ENCODE peak calls at places on chromosomes 1 and 21, in nine cellular contexts. One of them, this sample, is unnamed.

GRCh38 chr1:154171222-154171583 is 16.3 kb upstream of the NUP210L start:
- DNase-seq in IMR-90: no peak
- DNase-seq in mammary epithelial cell: no peak
- DNase-seq in fibroblast of lung: no peak
- DNase-seq in astrocyte: no peak
- DNase-seq in NT2/D1: no peak
- DNase-seq in neural progenitor cell: no peak
- DNase-seq in GM23248: no peak
- DNase-seq in PC-3: no peak
- DNase-seq in this sample: no peak

GRCh38 chr1:62720946-62721554 is 32.9 kb upstream of the DOCK7 start:
- DNase-seq in IMR-90: peak
- DNase-seq in mammary epithelial cell: no peak
- DNase-seq in fibroblast of lung: peak
- DNase-seq in astrocyte: peak
- DNase-seq in NT2/D1: no peak
- DNase-seq in neural progenitor cell: no peak
- DNase-seq in GM23248: no peak
- DNase-seq in PC-3: no peak
- DNase-seq in this sample: peak

GRCh38 chr1:164740021-164740526 is 181.1 kb downstream of the PBX1 start:
- DNase-seq in IMR-90: no peak
- DNase-seq in mammary epithelial cell: no peak
- DNase-seq in fibroblast of lung: no peak
- DNase-seq in astrocyte: no peak
- DNase-seq in NT2/D1: no peak
- DNase-seq in neural progenitor cell: no peak
- DNase-seq in GM23248: no peak
- DNase-seq in PC-3: no peak
- DNase-seq in this sample: no peak

GRCh38 chr21:39153373-39153772 is 29.9 kb downstream of the PSMG1 start:
- DNase-seq in IMR-90: no peak
- DNase-seq in mammary epithelial cell: no peak
- DNase-seq in fibroblast of lung: no peak
- DNase-seq in astrocyte: no peak
- DNase-seq in NT2/D1: no peak
- DNase-seq in neural progenitor cell: peak
- DNase-seq in GM23248: peak
- DNase-seq in PC-3: peak
- DNase-seq in this sample: peak

GRCh38 chr21:45530423-45531113 is 11.7 kb downstream of the SLC19A1 start:
- DNase-seq in IMR-90: no peak
- DNase-seq in mammary epithelial cell: no peak
- DNase-seq in fibroblast of lung: no peak
- DNase-seq in astrocyte: no peak
- DNase-seq in NT2/D1: no peak
- DNase-seq in neural progenitor cell: no peak
- DNase-seq in GM23248: no peak
- DNase-seq in PC-3: no peak
- DNase-seq in this sample: no peak

GRCh38 chr1:164155337-164155850 is 403.6 kb upstream of the PBX1 start:
- DNase-seq in IMR-90: no peak
- DNase-seq in mammary epithelial cell: no peak
- DNase-seq in fibroblast of lung: no peak
- DNase-seq in astrocyte: no peak
- DNase-seq in NT2/D1: no peak
- DNase-seq in neural progenitor cell: peak
- DNase-seq in GM23248: no peak
- DNase-seq in PC-3: no peak
- DNase-seq in this sample: peak

GRCh38 chr1:170296642-170297041 is 150.9 kb downstream of the NTMT2 start:
- DNase-seq in IMR-90: peak
- DNase-seq in mammary epithelial cell: peak
- DNase-seq in fibroblast of lung: peak
- DNase-seq in astrocyte: no peak
- DNase-seq in NT2/D1: no peak
- DNase-seq in neural progenitor cell: no peak
- DNase-seq in GM23248: peak
- DNase-seq in PC-3: peak
- DNase-seq in this sample: no peak

GRCh38 chr1:89652373-89652772 is 19.5 kb downstream of the LRRC8C start:
- DNase-seq in IMR-90: no peak
- DNase-seq in mammary epithelial cell: no peak
- DNase-seq in fibroblast of lung: no peak
- DNase-seq in astrocyte: no peak
- DNase-seq in NT2/D1: no peak
- DNase-seq in neural progenitor cell: no peak
- DNase-seq in GM23248: no peak
- DNase-seq in PC-3: no peak
- DNase-seq in this sample: no peak

GRCh38 chr1:58818075-58818474 is 34.2 kb upstream of the JUN start:
- DNase-seq in IMR-90: peak
- DNase-seq in mammary epithelial cell: peak
- DNase-seq in fibroblast of lung: peak
- DNase-seq in astrocyte: peak
- DNase-seq in NT2/D1: no peak
- DNase-seq in neural progenitor cell: no peak
- DNase-seq in GM23248: peak
- DNase-seq in PC-3: peak
- DNase-seq in this sample: peak

GRCh38 chr1:206803221-206803730 is 31.0 kb upstream of the IL10 start:
- DNase-seq in IMR-90: no peak
- DNase-seq in mammary epithelial cell: no peak
- DNase-seq in fibroblast of lung: no peak
- DNase-seq in astrocyte: no peak
- DNase-seq in NT2/D1: no peak
- DNase-seq in neural progenitor cell: no peak
- DNase-seq in GM23248: no peak
- DNase-seq in PC-3: no peak
- DNase-seq in this sample: no peak

GRCh38 chr1:46181343-46182260 is 5.3 kb upstream of the P3R3URF start:
- DNase-seq in IMR-90: peak
- DNase-seq in mammary epithelial cell: peak
- DNase-seq in fibroblast of lung: peak
- DNase-seq in astrocyte: peak
- DNase-seq in NT2/D1: no peak
- DNase-seq in neural progenitor cell: no peak
- DNase-seq in GM23248: peak
- DNase-seq in PC-3: peak
- DNase-seq in this sample: peak

GRCh38 chr1:205985330-205986005 is 17.7 kb downstream of the RAB7B start:
- DNase-seq in IMR-90: no peak
- DNase-seq in mammary epithelial cell: peak
- DNase-seq in fibroblast of lung: peak
- DNase-seq in astrocyte: peak
- DNase-seq in NT2/D1: no peak
- DNase-seq in neural progenitor cell: no peak
- DNase-seq in GM23248: peak
- DNase-seq in PC-3: no peak
- DNase-seq in this sample: no peak

GRCh38 chr1:87421809-87422208 is 93.1 kb downstream of the LMO4 start:
- DNase-seq in IMR-90: no peak
- DNase-seq in mammary epithelial cell: no peak
- DNase-seq in fibroblast of lung: no peak
- DNase-seq in astrocyte: no peak
- DNase-seq in NT2/D1: no peak
- DNase-seq in neural progenitor cell: no peak
- DNase-seq in GM23248: no peak
- DNase-seq in PC-3: no peak
- DNase-seq in this sample: no peak

GRCh38 chr1:113096493-113096892 is 23.5 kb downstream of the LRIG2 start:
- DNase-seq in IMR-90: no peak
- DNase-seq in mammary epithelial cell: no peak
- DNase-seq in fibroblast of lung: no peak
- DNase-seq in astrocyte: no peak
- DNase-seq in NT2/D1: no peak
- DNase-seq in neural progenitor cell: no peak
- DNase-seq in GM23248: no peak
- DNase-seq in PC-3: no peak
- DNase-seq in this sample: no peak

GRCh38 chr1:226424228-226425003 is 16.5 kb upstream of the PARP1 start:
- DNase-seq in IMR-90: peak
- DNase-seq in mammary epithelial cell: peak
- DNase-seq in fibroblast of lung: peak
- DNase-seq in astrocyte: peak
- DNase-seq in NT2/D1: no peak
- DNase-seq in neural progenitor cell: peak
- DNase-seq in GM23248: peak
- DNase-seq in PC-3: peak
- DNase-seq in this sample: peak

GRCh38 chr1:195019385-195019784 is 1588.9 kb downstream of the KCNT2 start:
- DNase-seq in IMR-90: peak
- DNase-seq in mammary epithelial cell: no peak
- DNase-seq in fibroblast of lung: peak
- DNase-seq in astrocyte: peak
- DNase-seq in NT2/D1: no peak
- DNase-seq in neural progenitor cell: peak
- DNase-seq in GM23248: no peak
- DNase-seq in PC-3: no peak
- DNase-seq in this sample: no peak

GRCh38 chr1:39959651-39960333 is 4.8 kb downstream of the MFSD2A start:
- DNase-seq in IMR-90: no peak
- DNase-seq in mammary epithelial cell: no peak
- DNase-seq in fibroblast of lung: no peak
- DNase-seq in astrocyte: no peak
- DNase-seq in NT2/D1: no peak
- DNase-seq in neural progenitor cell: no peak
- DNase-seq in GM23248: no peak
- DNase-seq in PC-3: no peak
- DNase-seq in this sample: no peak

GRCh38 chr1:2547210-2548067 is 8.7 kb upstream of the TNFRSF14 start:
- DNase-seq in IMR-90: no peak
- DNase-seq in mammary epithelial cell: no peak
- DNase-seq in fibroblast of lung: no peak
- DNase-seq in astrocyte: no peak
- DNase-seq in NT2/D1: no peak
- DNase-seq in neural progenitor cell: peak
- DNase-seq in GM23248: peak
- DNase-seq in PC-3: peak
- DNase-seq in this sample: no peak

GRCh38 chr1:19878637-19878985 is 3.6 kb upstream of the OTUD3 start:
- DNase-seq in IMR-90: no peak
- DNase-seq in mammary epithelial cell: no peak
- DNase-seq in fibroblast of lung: no peak
- DNase-seq in astrocyte: no peak
- DNase-seq in NT2/D1: no peak
- DNase-seq in neural progenitor cell: no peak
- DNase-seq in GM23248: no peak
- DNase-seq in PC-3: no peak
- DNase-seq in this sample: no peak

GRCh38 chr1:209800984-209801834 is 4.7 kb downstream of the IRF6 start:
- DNase-seq in IMR-90: peak
- DNase-seq in mammary epithelial cell: peak
- DNase-seq in fibroblast of lung: peak
- DNase-seq in astrocyte: peak
- DNase-seq in NT2/D1: no peak
- DNase-seq in neural progenitor cell: no peak
- DNase-seq in GM23248: peak
- DNase-seq in PC-3: no peak
- DNase-seq in this sample: peak
- H3K9ac ChIP-seq in IMR-90: no peak
- H3K9ac ChIP-seq in mammary epithelial cell: peak
- H3K9ac ChIP-seq in fibroblast of lung: no peak
- H3K9ac ChIP-seq in astrocyte: no peak
- H3K9ac ChIP-seq in NT2/D1: no peak
- H3K9ac ChIP-seq in neural progenitor cell: no peak
- H3K9ac ChIP-seq in GM23248: no peak
- H3K9ac ChIP-seq in PC-3: no peak
- H3K9ac ChIP-seq in this sample: no peak

GRCh38 chr1:202462342-202463076 is 114.0 kb downstream of the PPP1R12B start:
- DNase-seq in IMR-90: no peak
- DNase-seq in mammary epithelial cell: no peak
- DNase-seq in fibroblast of lung: no peak
- DNase-seq in astrocyte: no peak
- DNase-seq in NT2/D1: no peak
- DNase-seq in neural progenitor cell: no peak
- DNase-seq in GM23248: no peak
- DNase-seq in PC-3: no peak
- DNase-seq in this sample: no peak
- H3K4me3 ChIP-seq in IMR-90: no peak
- H3K4me3 ChIP-seq in mammary epithelial cell: no peak
- H3K4me3 ChIP-seq in fibroblast of lung: no peak
- H3K4me3 ChIP-seq in astrocyte: no peak
- H3K4me3 ChIP-seq in NT2/D1: no peak
- H3K4me3 ChIP-seq in neural progenitor cell: no peak
- H3K4me3 ChIP-seq in GM23248: no peak
- H3K4me3 ChIP-seq in PC-3: no peak
- H3K4me3 ChIP-seq in this sample: no peak

DNA sequence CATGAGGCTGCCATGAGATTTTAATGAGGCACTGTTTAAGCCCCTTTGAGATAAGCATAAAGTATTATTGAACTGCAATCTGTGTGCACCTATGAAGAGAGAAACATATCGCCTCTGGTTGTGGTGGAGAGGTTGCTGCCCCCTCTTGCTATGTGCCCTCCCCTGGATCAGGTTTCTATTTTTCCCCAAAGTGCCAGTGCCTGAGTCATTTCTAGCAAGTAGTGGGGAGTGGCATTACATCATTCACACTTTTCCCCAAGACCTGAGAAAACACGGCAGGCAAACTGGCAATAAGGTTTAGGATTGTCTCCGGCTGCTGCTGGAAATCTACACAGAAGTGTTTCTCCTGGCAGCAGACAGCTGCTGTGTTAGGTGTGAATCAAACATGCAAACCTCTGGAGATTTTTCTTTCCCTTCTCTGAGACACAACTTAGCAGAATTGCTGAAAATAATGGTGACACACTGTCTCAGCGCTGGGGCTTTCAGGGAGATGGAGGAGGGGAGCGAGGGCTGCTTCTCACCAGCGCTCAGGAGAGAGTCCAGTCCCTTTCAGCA is 13.6 kb upstream of the RGS16 start:
- DNase-seq in IMR-90: peak
- DNase-seq in mammary epithelial cell: peak
- DNase-seq in fibroblast of lung: peak
- DNase-seq in astrocyte: peak
- DNase-seq in NT2/D1: no peak
- DNase-seq in neural progenitor cell: no peak
- DNase-seq in GM23248: peak
- DNase-seq in PC-3: no peak
- DNase-seq in this sample: peak
- H3K9ac ChIP-seq in IMR-90: no peak
- H3K9ac ChIP-seq in mammary epithelial cell: no peak
- H3K9ac ChIP-seq in fibroblast of lung: no peak
- H3K9ac ChIP-seq in astrocyte: no peak
- H3K9ac ChIP-seq in NT2/D1: peak
- H3K9ac ChIP-seq in neural progenitor cell: no peak
- H3K9ac ChIP-seq in GM23248: no peak
- H3K9ac ChIP-seq in PC-3: no peak
- H3K9ac ChIP-seq in this sample: no peak

DNA sequence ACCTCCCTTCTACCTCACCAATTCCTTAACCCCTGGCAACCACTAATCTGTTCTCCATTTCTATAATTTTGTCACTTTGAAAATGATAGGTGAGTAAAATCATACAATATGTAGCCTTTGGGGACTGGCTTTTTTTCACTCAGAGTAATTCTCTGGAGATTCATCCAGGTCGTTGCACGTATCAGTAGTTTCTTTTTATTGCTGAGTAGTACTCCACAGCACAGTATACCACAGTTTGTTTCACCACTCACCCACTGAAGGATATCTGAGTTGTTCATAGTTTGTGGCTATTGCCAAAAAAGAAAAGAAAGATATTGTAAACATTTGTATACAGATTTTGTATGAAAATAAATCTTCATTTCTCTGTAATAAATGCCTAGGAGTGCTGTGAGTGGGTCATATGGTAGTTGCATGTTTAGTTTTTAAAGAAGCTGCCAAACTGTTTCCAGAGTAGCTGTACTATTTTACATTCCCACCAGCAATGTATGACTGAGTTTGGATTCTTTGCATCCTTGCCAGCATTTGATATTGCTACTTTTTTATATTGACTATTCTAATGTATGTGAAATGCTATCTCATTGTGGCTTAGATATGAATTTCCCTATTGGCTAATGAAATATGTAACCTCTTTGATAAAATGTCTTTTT is 3.7 kb downstream of the CHD1L start:
- DNase-seq in IMR-90: peak
- DNase-seq in mammary epithelial cell: no peak
- DNase-seq in fibroblast of lung: no peak
- DNase-seq in astrocyte: no peak
- DNase-seq in NT2/D1: no peak
- DNase-seq in neural progenitor cell: no peak
- DNase-seq in GM23248: peak
- DNase-seq in PC-3: no peak
- DNase-seq in this sample: no peak
- H3K4me3 ChIP-seq in IMR-90: no peak
- H3K4me3 ChIP-seq in mammary epithelial cell: no peak
- H3K4me3 ChIP-seq in fibroblast of lung: no peak
- H3K4me3 ChIP-seq in astrocyte: no peak
- H3K4me3 ChIP-seq in NT2/D1: no peak
- H3K4me3 ChIP-seq in neural progenitor cell: no peak
- H3K4me3 ChIP-seq in GM23248: no peak
- H3K4me3 ChIP-seq in PC-3: no peak
- H3K4me3 ChIP-seq in this sample: no peak